ENCODE peak calls at places on chromosome 22, in four cellular contexts. One of them, this sample, is unnamed.

GRCh38 chr22:44623771-44624510 is 78.1 kb upstream of the PRR5 start:
- DNase-seq in ascending aorta: no peak
- DNase-seq in LNCaP clone FGC: no peak
- DNase-seq in right cardiac atrium: no peak
- DNase-seq in this sample: no peak

GRCh38 chr22:35434061-35434750 is 34.3 kb downstream of the MCM5 start:
- DNase-seq in LNCaP clone FGC: no peak
- DNase-seq in right cardiac atrium: no peak
- DNase-seq in ascending aorta: no peak
- DNase-seq in this sample: no peak

GRCh38 chr22:29695129-29695926 is 24.5 kb upstream of the CABP7 start:
- DNase-seq in LNCaP clone FGC: no peak
- DNase-seq in right cardiac atrium: no peak
- DNase-seq in ascending aorta: no peak
- DNase-seq in this sample: no peak

GRCh38 chr22:29706493-29706892 is 13.3 kb upstream of the CABP7 start:
- DNase-seq in right cardiac atrium: no peak
- DNase-seq in ascending aorta: no peak
- DNase-seq in LNCaP clone FGC: no peak
- DNase-seq in this sample: no peak

GRCh38 chr22:24359452-24360120 is 67.8 kb upstream of the ADORA2A start:
- DNase-seq in ascending aorta: no peak
- DNase-seq in right cardiac atrium: no peak
- DNase-seq in LNCaP clone FGC: no peak
- DNase-seq in this sample: no peak

GRCh38 chr22:31826443-31826842 is 72.6 kb downstream of the DEPDC5 start:
- DNase-seq in ascending aorta: no peak
- DNase-seq in right cardiac atrium: no peak
- DNase-seq in LNCaP clone FGC: no peak
- DNase-seq in this sample: no peak

GRCh38 chr22:49164773-49165320 is 662.8 kb downstream of the BRD1 start:
- DNase-seq in right cardiac atrium: no peak
- DNase-seq in ascending aorta: no peak
- DNase-seq in LNCaP clone FGC: no peak
- DNase-seq in this sample: no peak

GRCh38 chr22:44143117-44143495 is 37.6 kb upstream of the PARVG start:
- DNase-seq in LNCaP clone FGC: no peak
- DNase-seq in right cardiac atrium: no peak
- DNase-seq in ascending aorta: no peak
- DNase-seq in this sample: no peak

GRCh38 chr22:17726561-17727243 is 47.6 kb downstream of the BID start:
- DNase-seq in LNCaP clone FGC: no peak
- DNase-seq in right cardiac atrium: no peak
- DNase-seq in ascending aorta: no peak
- DNase-seq in this sample: no peak

GRCh38 chr22:29994941-29995340 is 85.3 kb upstream of the HORMAD2 start:
- DNase-seq in LNCaP clone FGC: peak
- DNase-seq in right cardiac atrium: no peak
- DNase-seq in ascending aorta: no peak
- DNase-seq in this sample: no peak

GRCh38 chr22:30191049-30191701 is 55.4 kb downstream of the LIF start:
- DNase-seq in LNCaP clone FGC: no peak
- DNase-seq in right cardiac atrium: no peak
- DNase-seq in ascending aorta: no peak
- DNase-seq in this sample: no peak

GRCh38 chr22:41574847-41575381 is 14.1 kb downstream of the CSDC2 start:
- DNase-seq in ascending aorta: no peak
- DNase-seq in right cardiac atrium: peak
- DNase-seq in LNCaP clone FGC: no peak
- DNase-seq in this sample: no peak

GRCh38 chr22:42154293-42154692 is 23.7 kb upstream of the CYP2D6 start:
- DNase-seq in LNCaP clone FGC: no peak
- DNase-seq in ascending aorta: no peak
- DNase-seq in right cardiac atrium: no peak
- DNase-seq in this sample: no peak

GRCh38 chr22:43004362-43005035 is 10.4 kb downstream of the PACSIN2 start:
- DNase-seq in LNCaP clone FGC: no peak
- DNase-seq in ascending aorta: no peak
- DNase-seq in right cardiac atrium: no peak
- DNase-seq in this sample: no peak

GRCh38 chr22:29044657-29045176 is 16.9 kb downstream of the C22orf31 start:
- DNase-seq in LNCaP clone FGC: no peak
- DNase-seq in right cardiac atrium: peak
- DNase-seq in ascending aorta: no peak
- DNase-seq in this sample: no peak

GRCh38 chr22:35883028-35883620 is 145.5 kb downstream of the RBFOX2 start:
- DNase-seq in LNCaP clone FGC: no peak
- DNase-seq in ascending aorta: no peak
- DNase-seq in right cardiac atrium: no peak
- DNase-seq in this sample: no peak

GRCh38 chr22:29142116-29142515 is 63.6 kb upstream of the EMID1 start:
- DNase-seq in right cardiac atrium: no peak
- DNase-seq in LNCaP clone FGC: no peak
- DNase-seq in ascending aorta: no peak
- DNase-seq in this sample: no peak

GRCh38 chr22:35085621-35086020 is 19.7 kb downstream of the ISX start:
- DNase-seq in LNCaP clone FGC: peak
- DNase-seq in ascending aorta: no peak
- DNase-seq in right cardiac atrium: no peak
- DNase-seq in this sample: no peak

GRCh38 chr22:29030618-29031235 is 30.9 kb downstream of the C22orf31 start:
- DNase-seq in LNCaP clone FGC: peak
- DNase-seq in right cardiac atrium: peak
- DNase-seq in ascending aorta: peak
- DNase-seq in this sample: no peak

GRCh38 chr22:26707090-26707489 is 49.7 kb downstream of the MIAT start:
- DNase-seq in ascending aorta: no peak
- DNase-seq in LNCaP clone FGC: no peak
- DNase-seq in right cardiac atrium: no peak
- DNase-seq in this sample: no peak

GRCh38 chr22:31274017-31274416 is 18.3 kb downstream of the PIK3IP1 start:
- DNase-seq in LNCaP clone FGC: peak
- DNase-seq in right cardiac atrium: no peak
- DNase-seq in ascending aorta: no peak
- DNase-seq in this sample: no peak

GRCh38 chr22:33513388-33514336 is 406.6 kb downstream of the LARGE1 start:
- DNase-seq in LNCaP clone FGC: peak
- DNase-seq in ascending aorta: no peak
- DNase-seq in right cardiac atrium: no peak
- DNase-seq in this sample: no peak

GRCh38 chr22:35134637-35135036 is 68.7 kb downstream of the ISX start:
- DNase-seq in right cardiac atrium: no peak
- DNase-seq in LNCaP clone FGC: no peak
- DNase-seq in ascending aorta: no peak
- DNase-seq in this sample: no peak

GRCh38 chr22:17774206-17774927 is at the start of gene BID:
- DNase-seq in LNCaP clone FGC: no peak
- DNase-seq in right cardiac atrium: peak
- DNase-seq in ascending aorta: no peak
- DNase-seq in this sample: no peak

GRCh38 chr22:36546092-36546804 is 17.3 kb upstream of the EIF3D start:
- DNase-seq in right cardiac atrium: peak
- DNase-seq in ascending aorta: no peak
- DNase-seq in LNCaP clone FGC: no peak
- DNase-seq in this sample: no peak

DNA sequence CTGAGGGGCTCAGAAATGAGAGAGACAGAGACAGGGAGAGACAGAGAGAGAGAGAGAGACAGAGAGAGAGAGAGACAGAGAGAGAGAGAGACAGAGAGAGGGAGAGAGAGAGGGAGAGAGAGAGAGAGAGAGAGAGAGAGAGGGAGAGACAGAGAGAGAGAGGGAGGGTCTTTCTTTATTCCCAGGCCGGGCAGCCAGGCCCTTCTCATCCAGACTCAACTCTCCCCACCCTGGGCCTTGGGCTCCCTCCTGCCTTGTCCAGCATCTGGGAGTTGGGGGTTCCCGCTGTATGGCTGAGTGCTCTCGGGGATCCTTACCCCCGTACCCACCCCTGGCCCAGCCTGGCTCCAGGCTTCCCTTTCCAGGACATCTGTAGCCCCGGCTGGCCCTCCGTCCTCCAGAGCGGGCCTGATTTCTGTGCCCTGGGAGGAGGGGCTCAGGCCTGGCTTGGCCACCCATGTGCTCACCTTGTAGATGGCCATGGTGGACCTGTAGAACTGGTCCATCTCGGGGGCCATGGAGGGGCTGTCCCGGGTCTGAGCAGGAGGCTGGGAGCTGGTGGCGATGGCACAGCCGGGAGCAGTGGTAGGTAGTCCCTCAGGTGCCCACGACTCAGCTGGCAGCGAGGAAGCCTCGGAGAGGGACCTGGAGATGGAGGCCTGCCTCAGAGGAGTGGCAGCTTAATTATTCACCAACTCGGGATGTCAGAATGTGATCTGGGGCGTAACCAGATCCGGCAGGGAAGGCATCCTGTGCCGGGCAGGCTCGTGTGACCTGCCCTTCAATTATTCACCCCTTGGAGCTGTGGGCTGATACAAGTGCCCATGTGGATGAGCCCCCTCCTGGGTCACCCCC is at the start of gene BAIAP2L2:
- DNase-seq in LNCaP clone FGC: no peak
- DNase-seq in right cardiac atrium: no peak
- DNase-seq in ascending aorta: no peak
- DNase-seq in this sample: no peak
- H3K4me3 ChIP-seq in LNCaP clone FGC: no peak
- H3K4me3 ChIP-seq in right cardiac atrium: no peak
- H3K4me3 ChIP-seq in ascending aorta: no peak
- H3K4me3 ChIP-seq in this sample: no peak

GRCh38 chr22:27984001-27984695 is 65.1 kb upstream of the PITPNB start:
- DNase-seq in right cardiac atrium: no peak
- DNase-seq in ascending aorta: no peak
- DNase-seq in LNCaP clone FGC: no peak
- DNase-seq in this sample: no peak
- H3K4me3 ChIP-seq in right cardiac atrium: no peak
- H3K4me3 ChIP-seq in ascending aorta: no peak
- H3K4me3 ChIP-seq in LNCaP clone FGC: no peak
- H3K4me3 ChIP-seq in this sample: no peak

DNA sequence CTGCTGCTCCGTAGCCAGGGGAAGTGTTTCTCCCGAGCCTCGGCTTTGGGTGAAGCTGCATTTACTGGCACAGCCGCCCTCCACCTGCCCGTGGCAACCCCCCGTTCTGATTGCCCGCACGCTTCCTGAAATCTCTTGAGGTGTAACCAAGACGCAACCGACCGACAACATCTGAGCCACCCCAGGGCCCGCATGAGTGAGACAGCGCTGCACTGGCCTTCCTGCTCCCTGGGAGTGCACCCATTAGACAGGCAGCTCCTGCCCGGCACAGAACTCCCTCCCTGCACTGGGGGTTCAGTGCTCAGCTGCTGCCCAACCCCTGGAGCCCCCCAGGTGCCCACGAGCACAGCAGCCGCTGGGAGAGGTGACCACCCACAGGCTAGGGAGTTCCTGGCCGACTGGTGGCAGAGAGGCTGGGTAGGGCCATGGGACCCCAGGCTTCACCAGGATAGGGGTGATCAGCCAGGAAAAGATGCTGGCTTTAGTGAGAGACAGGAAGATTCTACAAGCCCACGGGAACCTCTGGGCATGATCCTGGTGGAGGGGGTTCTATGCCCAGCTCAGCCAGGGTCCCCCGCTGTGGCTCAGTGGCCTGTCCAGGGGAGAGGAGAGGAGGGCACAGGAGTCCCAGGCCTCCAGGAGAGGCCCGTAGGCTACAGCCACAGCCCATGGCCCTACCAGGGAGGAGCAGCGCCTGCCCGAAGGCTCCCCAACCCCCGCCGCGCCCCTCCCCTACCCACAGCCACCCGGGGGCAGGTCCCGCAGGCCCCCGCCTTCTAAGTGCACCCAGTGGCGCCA is 14.6 kb downstream of the PLXNB2 start:
- DNase-seq in right cardiac atrium: no peak
- DNase-seq in ascending aorta: no peak
- DNase-seq in LNCaP clone FGC: no peak
- DNase-seq in this sample: no peak
- H3K4me3 ChIP-seq in right cardiac atrium: peak
- H3K4me3 ChIP-seq in ascending aorta: peak
- H3K4me3 ChIP-seq in LNCaP clone FGC: no peak
- H3K4me3 ChIP-seq in this sample: peak

DNA sequence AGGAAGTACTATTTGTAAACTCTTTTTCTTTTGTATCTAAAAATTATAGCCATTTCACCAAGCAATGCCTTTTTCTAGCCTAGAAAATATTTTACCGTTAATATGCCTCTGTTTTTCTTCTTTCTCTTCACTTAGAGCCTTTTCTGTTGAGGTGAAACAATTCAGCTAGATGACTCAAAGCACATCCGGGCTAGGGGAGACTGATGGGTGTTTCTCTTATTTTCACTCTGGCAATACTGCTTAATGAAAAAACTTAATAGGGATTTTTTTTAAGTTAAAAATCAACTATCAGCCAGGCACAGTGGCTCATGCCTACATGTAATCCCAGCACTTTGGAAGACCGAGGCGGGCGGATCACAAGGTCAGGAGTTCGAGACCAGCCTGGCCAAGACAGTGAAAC is 93.3 kb downstream of the SGSM3 start:
- DNase-seq in ascending aorta: no peak
- DNase-seq in right cardiac atrium: no peak
- DNase-seq in LNCaP clone FGC: no peak
- DNase-seq in this sample: no peak
- H3K4me3 ChIP-seq in ascending aorta: no peak
- H3K4me3 ChIP-seq in right cardiac atrium: no peak
- H3K4me3 ChIP-seq in LNCaP clone FGC: no peak
- H3K4me3 ChIP-seq in this sample: peak

GRCh38 chr22:20794132-20794990 is 20.4 kb downstream of the SERPIND1 start:
- DNase-seq in right cardiac atrium: no peak
- DNase-seq in ascending aorta: no peak
- DNase-seq in LNCaP clone FGC: no peak
- DNase-seq in this sample: no peak
- H3K4me3 ChIP-seq in right cardiac atrium: no peak
- H3K4me3 ChIP-seq in ascending aorta: no peak
- H3K4me3 ChIP-seq in LNCaP clone FGC: no peak
- H3K4me3 ChIP-seq in this sample: no peak

GRCh38 chr22:19109198-19110063 is 12.8 kb downstream of the DGCR2 start:
- DNase-seq in LNCaP clone FGC: no peak
- DNase-seq in ascending aorta: no peak
- DNase-seq in right cardiac atrium: no peak
- DNase-seq in this sample: peak
- H3K4me3 ChIP-seq in LNCaP clone FGC: peak
- H3K4me3 ChIP-seq in ascending aorta: no peak
- H3K4me3 ChIP-seq in right cardiac atrium: no peak
- H3K4me3 ChIP-seq in this sample: no peak

This sample was measured in GM12864.